ENCODE peak calls at places on chromosome 18, in four cellular contexts. L is IMR-90, B is H1, G is mesendoderm. F is an unnamed sample.

GRCh38 chr18:79429785-79430281 is 34.1 kb downstream of the NFATC1 start:
- DNase-seq in L (no peak), B (no peak), G (no peak), F (no peak)

GRCh38 chr18:23066060-23066459 is 69.2 kb upstream of the CABLES1 start:
- DNase-seq in L (peak), B (no peak), G (no peak), F (no peak)

GRCh38 chr18:63708650-63709049 is 5.9 kb downstream of the SERPINB11 start:
- DNase-seq in L (peak), B (no peak), G (no peak), F (no peak)

GRCh38 chr18:63150942-63151421 is 168.6 kb downstream of the BCL2 start:
- DNase-seq in L (no peak), B (no peak), G (peak), F (no peak)

GRCh38 chr18:21656402-21656801 is 44.3 kb downstream of the SNRPD1 start:
- DNase-seq in L (peak), B (no peak), G (no peak), F (no peak)

GRCh38 chr18:70623106-70623505 is 334.3 kb downstream of the SOCS6 start:
- DNase-seq in L (no peak), B (no peak), G (no peak), F (no peak)

GRCh38 chr18:39945076-39945475 is 2010.0 kb upstream of the PIK3C3 start:
- DNase-seq in L (no peak), B (no peak), G (no peak), F (no peak)

GRCh38 chr18:75784413-75784812 is 356.9 kb upstream of the SMIM21 start:
- DNase-seq in L (no peak), B (no peak), G (no peak), F (no peak)

GRCh38 chr18:68960355-68960754 is 162.5 kb downstream of the CCDC102B start:
- DNase-seq in L (no peak), B (no peak), G (peak), F (no peak)

GRCh38 chr18:8107426-8107825 is 501.8 kb upstream of the RAB12 start:
- DNase-seq in L (no peak), B (no peak), G (no peak), F (no peak)

GRCh38 chr18:50548160-50548559 is 11.7 kb upstream of the MAPK4 start:
- DNase-seq in L (no peak), B (no peak), G (no peak), F (no peak)

GRCh38 chr18:22210331-22210754 is 41.0 kb downstream of the GATA6 start:
- DNase-seq in L (peak), B (no peak), G (peak), F (no peak)

GRCh38 chr18:48317781-48318381 is 91.3 kb downstream of the ZBTB7C start:
- DNase-seq in L (no peak), B (no peak), G (no peak), F (no peak)
- H2BK15ac ChIP-seq in L (no peak), B (no peak), G (no peak), F (no peak)

GRCh38 chr18:41955688-41956087 is 654 bp downstream of the PIK3C3 start:
- DNase-seq in L (no peak), B (no peak), G (peak), F (no peak)
- H4K8ac ChIP-seq in L (peak), B (no peak), G (no peak), F (no peak)

GRCh38 chr18:13269599-13270011 is 51.0 kb downstream of the LDLRAD4 start:
- DNase-seq in L (no peak), B (no peak), G (no peak), F (no peak)
- H4K5ac ChIP-seq in L (no peak), B (no peak), G (no peak), F (no peak)

GRCh38 chr18:48959921-48960920 is 9.5 kb upstream of the SMAD7 start:
- DNase-seq in L (peak), B (no peak), G (peak), F (peak)
- H2BK15ac ChIP-seq in L (peak), B (no peak), G (peak), F (no peak)

DNA sequence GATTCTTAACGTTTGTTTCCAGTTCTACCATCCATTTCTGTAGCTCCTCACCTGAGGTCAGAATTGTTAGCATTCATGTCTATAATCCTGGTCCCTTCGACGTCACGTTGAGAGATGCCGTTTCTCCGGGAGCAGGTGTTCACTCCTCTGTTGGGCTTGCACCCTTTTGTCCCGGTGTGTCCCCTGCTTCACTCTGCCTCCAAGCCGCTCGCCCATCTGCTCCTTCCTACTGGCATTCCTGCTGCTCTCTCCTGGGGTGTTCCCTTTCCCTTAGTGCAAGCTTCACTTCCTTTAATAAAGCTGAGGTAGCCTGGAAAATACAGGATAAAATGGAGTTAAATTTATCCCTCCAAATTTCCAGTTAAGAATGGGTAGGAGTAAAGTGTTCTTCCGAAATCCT is 61.9 kb upstream of the CABYR start:
- DNase-seq in L (no peak), B (no peak), G (no peak), F (no peak)
- H4K8ac ChIP-seq in L (no peak), B (no peak), G (no peak), F (no peak)

DNA sequence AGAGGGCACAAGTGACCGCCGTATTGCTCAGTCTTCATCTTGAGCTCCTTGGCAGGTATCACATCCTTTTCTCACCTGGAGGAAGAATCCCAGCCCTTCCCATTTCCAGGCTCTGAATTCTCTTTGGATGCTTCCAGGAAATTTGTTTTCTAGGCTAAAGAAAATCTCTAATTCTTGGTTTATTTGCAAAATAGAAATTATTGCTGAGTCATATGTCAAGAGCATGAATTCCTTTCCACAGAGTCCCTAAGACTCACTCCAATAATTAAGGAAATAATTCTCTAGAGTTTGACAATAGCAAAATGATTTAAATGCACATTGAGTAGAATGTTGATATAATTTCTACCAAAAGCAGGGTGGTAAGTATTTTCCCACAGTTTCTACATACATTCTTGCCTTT is 16.3 kb upstream of the CCDC68 start:
- DNase-seq in L (peak), B (no peak), G (no peak), F (no peak)
- H4K5ac ChIP-seq in L (peak), B (no peak), G (no peak), F (no peak)

F was measured in H9.